ENCODE peak calls at places on chromosomes 12 and 14, in five cellular contexts. Z is nephron progenitor cell, L is GM10248, U is spleen, F is NB4. C is an unnamed sample.

GRCh38 chr14:100818221-100818699 is 7.7 kb upstream of the MEG3 start:
- DNase-seq in Z (no peak), L (no peak), U (peak; percentile 39), F (no peak), C (no peak)

GRCh38 chr14:106738075-106738474 is 1211.7 kb downstream of the TMEM121 start:
- DNase-seq in Z (no peak), L (no peak), U (no peak), F (peak; percentile 27), C (no peak)

GRCh38 chr14:104794099-104794498 is 1.4 kb downstream of the AKT1 start:
- DNase-seq in Z (peak; percentile 69), L (peak; percentile 62), U (peak; percentile 88), F (peak; percentile 55), C (peak; percentile 67)

GRCh38 chr12:2739832-2740641 is 54.7 kb upstream of the FKBP4 start:
- DNase-seq in Z (peak; percentile 21), L (no peak), U (no peak), F (no peak), C (no peak)

GRCh38 chr12:95459310-95459709 is 14.6 kb upstream of the METAP2 start:
- DNase-seq in Z (no peak), L (no peak), U (no peak), F (no peak), C (no peak)

GRCh38 chr14:34596891-34597290 is 33.1 kb downstream of the SNX6 start:
- DNase-seq in Z (no peak), L (no peak), U (no peak), F (no peak), C (no peak)

GRCh38 chr14:69999246-69999645 is 120.0 kb downstream of the SMOC1 start:
- DNase-seq in Z (no peak), L (no peak), U (no peak), F (no peak), C (no peak)

GRCh38 chr14:54577977-54578376 is 11.0 kb downstream of the SAMD4A start:
- DNase-seq in Z (no peak), L (no peak), U (no peak), F (no peak), C (no peak)

GRCh38 chr14:28936601-28937000 is 170.0 kb downstream of the FOXG1 start:
- DNase-seq in Z (no peak), L (no peak), U (no peak), F (no peak), C (no peak)

GRCh38 chr12:126286203-126286602 is 1221.0 kb downstream of the AACS start:
- DNase-seq in Z (no peak), L (no peak), U (no peak), F (no peak), C (no peak)

GRCh38 chr14:67532998-67533753 is at the start of gene PLEKHH1:
- DNase-seq in Z (peak; percentile 81), L (peak; percentile 75), U (peak; percentile 88), F (peak; percentile 82), C (peak; percentile 84)
- TF ChIP-seq CTCF in Z (no peak), L (no peak), U (no peak), F (no peak), C (no peak)

GRCh38 chr14:75960219-75960618 is 21.6 kb downstream of the TGFB3 start:
- DNase-seq in Z (no peak), L (peak; percentile 65), U (no peak), F (no peak), C (peak; percentile 73)
- TF ChIP-seq CTCF in Z (no peak), L (no peak), U (no peak), F (no peak), C (no peak)

GRCh38 chr12:5796171-5797091 is 148.6 kb downstream of the ANO2 start:
- DNase-seq in Z (peak; percentile 82), L (peak; percentile 30), U (no peak), F (peak; percentile 28), C (peak; percentile 32)
- TF ChIP-seq CTCF in Z (peak; percentile 85), L (peak; percentile 31), U (peak; percentile 65), F (peak; percentile 58), C (peak; percentile 37)

GRCh38 chr12:48084066-48084465 is 21.8 kb downstream of the SENP1 start:
- DNase-seq in Z (no peak), L (no peak), U (no peak), F (no peak), C (no peak)
- TF ChIP-seq CTCF in Z (no peak), L (no peak), U (peak; percentile 42), F (no peak), C (no peak)

GRCh38 chr12:131283191-131283861 is 329.6 kb downstream of the ADGRD1 start:
- DNase-seq in Z (no peak), L (no peak), U (peak; percentile 41), F (no peak), C (no peak)

GRCh38 chr12:131281016-131281415 is 327.3 kb downstream of the ADGRD1 start:
- DNase-seq in Z (no peak), L (no peak), U (peak; percentile 47), F (no peak), C (no peak)

GRCh38 chr12:131280426-131280825 is 326.7 kb downstream of the ADGRD1 start:
- DNase-seq in Z (no peak), L (no peak), U (peak; percentile 60), F (no peak), C (no peak)

GRCh38 chr12:131279281-131279921 is 325.7 kb downstream of the ADGRD1 start:
- DNase-seq in Z (no peak), L (no peak), U (peak; percentile 48), F (no peak), C (no peak)

GRCh38 chr12:131282292-131283080 is 328.8 kb downstream of the ADGRD1 start:
- DNase-seq in Z (no peak), L (no peak), U (peak; percentile 57), F (no peak), C (no peak)
- TF ChIP-seq CTCF in Z (no peak), L (no peak), U (no peak), F (no peak), C (no peak)

GRCh38 chr14:76947078-76947837 is 81.2 kb downstream of the IRF2BPL start:
- DNase-seq in Z (peak; percentile 87), L (peak; percentile 87), U (peak; percentile 94), F (peak; percentile 88), C (peak; percentile 90)
- TF ChIP-seq CTCF in Z (peak; percentile 31), L (peak; percentile 63), U (peak; percentile 66), F (peak; percentile 10), C (peak; percentile 34)